ENCODE peak calls at places on chromosomes 12 and 14, in seven cellular contexts. One of them, this sample, is unnamed.

GRCh38 chr12:81835783-81836182 is 76.6 kb upstream of the PPFIA2 start:
- DNase-seq in body of pancreas: no peak
- DNase-seq in lower leg skin: no peak
- DNase-seq in A549: no peak
- DNase-seq in K562: no peak
- DNase-seq in Peyer's patch: no peak
- DNase-seq in H1: no peak
- DNase-seq in this sample: no peak

GRCh38 chr12:55614764-55615163 is 21.9 kb upstream of the OR10P1 start:
- DNase-seq in body of pancreas: no peak
- DNase-seq in lower leg skin: no peak
- DNase-seq in A549: no peak
- DNase-seq in K562: no peak
- DNase-seq in Peyer's patch: no peak
- DNase-seq in H1: no peak
- DNase-seq in this sample: no peak

GRCh38 chr12:54286042-54286931 is 5.8 kb downstream of the HNRNPA1 start:
- DNase-seq in body of pancreas: no peak
- DNase-seq in lower leg skin: no peak
- DNase-seq in A549: no peak
- DNase-seq in K562: peak
- DNase-seq in Peyer's patch: no peak
- DNase-seq in H1: no peak
- DNase-seq in this sample: no peak

GRCh38 chr12:93502802-93503623 is 35.7 kb downstream of the MRPL42 start:
- DNase-seq in body of pancreas: peak
- DNase-seq in lower leg skin: no peak
- DNase-seq in A549: peak
- DNase-seq in K562: peak
- DNase-seq in Peyer's patch: no peak
- DNase-seq in H1: peak
- DNase-seq in this sample: no peak

GRCh38 chr14:91649930-91650329 is 82.0 kb downstream of the CATSPERB start:
- DNase-seq in body of pancreas: peak
- DNase-seq in lower leg skin: no peak
- DNase-seq in A549: peak
- DNase-seq in K562: peak
- DNase-seq in Peyer's patch: no peak
- DNase-seq in H1: no peak
- DNase-seq in this sample: no peak

GRCh38 chr12:123120452-123121166 is 30.3 kb downstream of the PITPNM2 start:
- DNase-seq in body of pancreas: no peak
- DNase-seq in lower leg skin: no peak
- DNase-seq in A549: no peak
- DNase-seq in K562: no peak
- DNase-seq in Peyer's patch: peak
- DNase-seq in H1: no peak
- DNase-seq in this sample: no peak

GRCh38 chr12:34402228-34402898 is 380.1 kb downstream of the ALG10 start:
- DNase-seq in body of pancreas: peak
- DNase-seq in lower leg skin: peak
- DNase-seq in A549: no peak
- DNase-seq in K562: no peak
- DNase-seq in Peyer's patch: no peak
- DNase-seq in H1: peak
- DNase-seq in this sample: no peak

GRCh38 chr12:13205809-13206559 is 9.5 kb downstream of the EMP1 start:
- DNase-seq in body of pancreas: no peak
- DNase-seq in lower leg skin: no peak
- DNase-seq in A549: peak
- DNase-seq in K562: no peak
- DNase-seq in Peyer's patch: no peak
- DNase-seq in H1: no peak
- DNase-seq in this sample: no peak

GRCh38 chr12:89016970-89017778 is 335.1 kb downstream of the DUSP6 start:
- DNase-seq in body of pancreas: peak
- DNase-seq in lower leg skin: no peak
- DNase-seq in A549: peak
- DNase-seq in K562: peak
- DNase-seq in Peyer's patch: no peak
- DNase-seq in H1: peak
- DNase-seq in this sample: peak

GRCh38 chr12:29133680-29134079 is 15.4 kb upstream of the FAR2 start:
- DNase-seq in body of pancreas: no peak
- DNase-seq in lower leg skin: no peak
- DNase-seq in A549: no peak
- DNase-seq in K562: no peak
- DNase-seq in Peyer's patch: no peak
- DNase-seq in H1: no peak
- DNase-seq in this sample: no peak

GRCh38 chr14:100376751-100377171 is 53.6 kb downstream of the SLC25A47 start:
- DNase-seq in body of pancreas: no peak
- DNase-seq in lower leg skin: no peak
- DNase-seq in A549: peak
- DNase-seq in K562: peak
- DNase-seq in Peyer's patch: no peak
- DNase-seq in H1: peak
- DNase-seq in this sample: no peak

GRCh38 chr12:15700595-15700994 is 88.6 kb downstream of the EPS8 start:
- DNase-seq in body of pancreas: no peak
- DNase-seq in lower leg skin: no peak
- DNase-seq in A549: peak
- DNase-seq in K562: peak
- DNase-seq in Peyer's patch: no peak
- DNase-seq in H1: no peak
- DNase-seq in this sample: peak

GRCh38 chr12:62732861-62733427 is 202.0 kb downstream of the PPM1H start:
- DNase-seq in body of pancreas: no peak
- DNase-seq in lower leg skin: peak
- DNase-seq in A549: peak
- DNase-seq in K562: peak
- DNase-seq in Peyer's patch: no peak
- DNase-seq in H1: no peak
- DNase-seq in this sample: peak

GRCh38 chr12:30501718-30502117 is 194.0 kb downstream of the IPO8 start:
- DNase-seq in body of pancreas: no peak
- DNase-seq in lower leg skin: no peak
- DNase-seq in A549: no peak
- DNase-seq in K562: no peak
- DNase-seq in Peyer's patch: no peak
- DNase-seq in H1: no peak
- DNase-seq in this sample: no peak

GRCh38 chr12:130111965-130112496 is 50.2 kb upstream of the FZD10 start:
- DNase-seq in body of pancreas: no peak
- DNase-seq in lower leg skin: no peak
- DNase-seq in A549: no peak
- DNase-seq in K562: no peak
- DNase-seq in Peyer's patch: no peak
- DNase-seq in H1: no peak
- DNase-seq in this sample: no peak

GRCh38 chr12:122081108-122081696 is 2.6 kb downstream of the MLXIP start:
- DNase-seq in body of pancreas: peak
- DNase-seq in lower leg skin: no peak
- DNase-seq in A549: no peak
- DNase-seq in K562: peak
- DNase-seq in Peyer's patch: peak
- DNase-seq in H1: no peak
- DNase-seq in this sample: peak

GRCh38 chr12:22802883-22803640 is 178.1 kb downstream of the ETNK1 start:
- DNase-seq in body of pancreas: no peak
- DNase-seq in lower leg skin: no peak
- DNase-seq in A549: no peak
- DNase-seq in K562: no peak
- DNase-seq in Peyer's patch: no peak
- DNase-seq in H1: no peak
- DNase-seq in this sample: no peak

GRCh38 chr12:130104596-130105253 is 57.5 kb upstream of the FZD10 start:
- DNase-seq in body of pancreas: peak
- DNase-seq in lower leg skin: no peak
- DNase-seq in A549: no peak
- DNase-seq in K562: no peak
- DNase-seq in Peyer's patch: no peak
- DNase-seq in H1: no peak
- DNase-seq in this sample: no peak

GRCh38 chr14:34465069-34465859 is 3.2 kb upstream of the SPTSSA start:
- DNase-seq in body of pancreas: no peak
- DNase-seq in lower leg skin: no peak
- DNase-seq in A549: peak
- DNase-seq in K562: peak
- DNase-seq in Peyer's patch: no peak
- DNase-seq in H1: no peak
- DNase-seq in this sample: peak

GRCh38 chr14:35822501-35822900 is 3.6 kb upstream of the BRMS1L start:
- DNase-seq in body of pancreas: no peak
- DNase-seq in lower leg skin: no peak
- DNase-seq in A549: no peak
- DNase-seq in K562: no peak
- DNase-seq in Peyer's patch: no peak
- DNase-seq in H1: no peak
- DNase-seq in this sample: no peak

GRCh38 chr14:58625438-58625837 is 12.3 kb upstream of the DACT1 start:
- DNase-seq in body of pancreas: no peak
- DNase-seq in lower leg skin: no peak
- DNase-seq in A549: no peak
- DNase-seq in K562: no peak
- DNase-seq in Peyer's patch: no peak
- DNase-seq in H1: no peak
- DNase-seq in this sample: no peak

GRCh38 chr12:66900616-66901015 is 221.7 kb upstream of the GRIP1 start:
- DNase-seq in body of pancreas: peak
- DNase-seq in lower leg skin: no peak
- DNase-seq in A549: no peak
- DNase-seq in K562: no peak
- DNase-seq in Peyer's patch: no peak
- DNase-seq in H1: no peak
- DNase-seq in this sample: no peak

DNA sequence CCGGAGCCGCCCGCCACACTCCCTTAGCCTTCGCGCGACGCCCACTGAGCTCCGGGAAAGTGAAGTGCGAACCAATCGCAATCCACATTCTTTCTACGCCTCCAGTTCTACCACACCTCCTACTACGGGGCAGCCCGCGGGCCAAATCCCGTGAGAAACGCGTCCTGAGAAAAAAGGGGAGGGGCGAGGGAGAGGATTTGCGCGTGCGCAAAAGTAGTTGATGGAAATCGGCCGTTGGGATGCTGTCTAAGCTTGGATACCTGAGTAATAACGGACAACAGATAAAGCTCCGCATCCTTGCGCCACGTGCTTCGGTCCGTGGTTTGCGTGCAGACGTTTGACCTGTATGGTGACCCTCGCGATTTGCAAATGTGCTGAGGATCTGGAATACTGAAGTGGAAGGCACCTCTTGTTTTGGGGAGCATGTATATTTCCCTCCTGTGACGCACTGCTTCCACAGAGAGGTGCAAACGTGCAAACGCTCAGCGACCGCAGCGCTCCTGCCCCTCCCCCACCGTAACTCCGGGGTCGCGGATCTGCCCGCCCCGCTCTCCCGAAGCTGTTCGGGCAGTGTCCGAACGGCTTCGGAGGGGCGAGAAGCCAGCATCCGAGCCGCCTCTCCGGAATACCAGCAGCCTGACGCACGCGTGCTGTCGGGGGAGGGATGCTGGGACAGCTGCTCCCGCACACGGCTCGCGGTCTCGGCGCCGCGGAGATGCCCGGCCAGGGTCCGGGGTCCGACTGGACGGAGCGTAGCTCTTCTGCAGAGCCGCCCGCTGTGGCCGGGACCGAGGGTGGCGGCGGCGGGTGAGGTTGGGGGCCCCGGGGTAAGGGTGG is at the start of the genes FAM216A and GPN3:
- DNase-seq in body of pancreas: peak
- DNase-seq in lower leg skin: peak
- DNase-seq in A549: peak
- DNase-seq in K562: peak
- DNase-seq in Peyer's patch: peak
- DNase-seq in H1: peak
- DNase-seq in this sample: peak
- TF ChIP-seq POLR2A in body of pancreas: no peak
- TF ChIP-seq POLR2A in lower leg skin: no peak
- TF ChIP-seq POLR2A in A549: peak
- TF ChIP-seq POLR2A in K562: peak
- TF ChIP-seq POLR2A in Peyer's patch: peak
- TF ChIP-seq POLR2A in H1: peak
- TF ChIP-seq POLR2A in this sample: peak

DNA sequence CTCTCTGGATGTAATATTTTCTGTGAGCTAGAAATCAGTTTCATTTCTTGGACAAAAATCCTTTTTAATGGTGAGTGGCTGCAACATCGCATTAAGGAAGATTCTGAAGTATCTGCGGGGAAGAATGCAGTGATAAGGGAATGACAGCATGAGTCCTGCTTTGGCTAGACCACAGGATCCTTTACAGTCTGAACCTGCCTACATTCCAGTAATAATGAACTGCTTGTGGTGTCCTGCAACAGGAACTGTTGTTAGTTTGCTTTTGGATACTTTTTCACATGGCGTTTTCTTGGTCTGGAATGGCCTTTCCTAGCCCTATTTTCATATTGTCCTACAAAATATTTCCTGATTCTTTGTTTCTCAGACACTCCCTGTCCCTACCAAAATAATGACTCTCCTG is 15.7 kb downstream of the MDM2 start:
- DNase-seq in body of pancreas: no peak
- DNase-seq in lower leg skin: no peak
- DNase-seq in A549: no peak
- DNase-seq in K562: no peak
- DNase-seq in Peyer's patch: no peak
- DNase-seq in H1: no peak
- DNase-seq in this sample: no peak
- TF ChIP-seq POLR2A in body of pancreas: no peak
- TF ChIP-seq POLR2A in lower leg skin: no peak
- TF ChIP-seq POLR2A in A549: no peak
- TF ChIP-seq POLR2A in K562: no peak
- TF ChIP-seq POLR2A in Peyer's patch: no peak
- TF ChIP-seq POLR2A in H1: no peak
- TF ChIP-seq POLR2A in this sample: no peak

GRCh38 chr14:98623806-98624430 is 648.1 kb downstream of the BCL11B start:
- DNase-seq in body of pancreas: no peak
- DNase-seq in lower leg skin: no peak
- DNase-seq in A549: no peak
- DNase-seq in K562: no peak
- DNase-seq in Peyer's patch: no peak
- DNase-seq in H1: no peak
- DNase-seq in this sample: no peak
- TF ChIP-seq POLR2A in body of pancreas: no peak
- TF ChIP-seq POLR2A in lower leg skin: no peak
- TF ChIP-seq POLR2A in A549: no peak
- TF ChIP-seq POLR2A in K562: no peak
- TF ChIP-seq POLR2A in Peyer's patch: no peak
- TF ChIP-seq POLR2A in H1: no peak
- TF ChIP-seq POLR2A in this sample: no peak

DNA sequence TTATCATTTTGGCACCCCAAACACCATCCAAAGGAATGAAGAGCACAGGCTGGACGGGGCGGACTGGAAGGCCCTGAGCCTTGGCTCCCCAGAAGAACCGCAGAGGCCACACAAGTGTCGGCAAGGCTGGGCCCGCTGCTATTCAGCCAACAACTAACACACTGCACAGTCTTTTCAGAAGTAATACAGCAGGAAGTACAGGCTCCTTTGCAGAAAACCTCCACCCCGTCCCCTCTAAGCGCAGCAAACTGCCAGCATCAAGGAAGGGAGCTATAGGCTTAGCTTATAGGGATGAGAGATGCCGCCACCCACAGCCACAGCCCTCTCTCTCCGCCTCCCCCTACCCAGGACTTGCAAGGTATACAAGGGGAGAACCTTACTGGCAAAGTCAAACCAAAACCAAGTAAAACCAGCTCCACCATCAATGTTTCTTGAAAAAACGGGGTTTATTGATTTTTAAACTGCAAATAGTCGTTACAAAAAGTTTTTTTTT is 5.6 kb downstream of the ZFP36L1 start:
- DNase-seq in body of pancreas: peak
- DNase-seq in lower leg skin: peak
- DNase-seq in A549: peak
- DNase-seq in K562: peak
- DNase-seq in Peyer's patch: no peak
- DNase-seq in H1: no peak
- DNase-seq in this sample: no peak
- TF ChIP-seq POLR2A in body of pancreas: peak
- TF ChIP-seq POLR2A in lower leg skin: no peak
- TF ChIP-seq POLR2A in A549: no peak
- TF ChIP-seq POLR2A in K562: no peak
- TF ChIP-seq POLR2A in Peyer's patch: no peak
- TF ChIP-seq POLR2A in H1: no peak
- TF ChIP-seq POLR2A in this sample: no peak